ENCODE peak calls at places on chromosome 12, in five cellular contexts. P, G, H, B and S are unnamed samples. For H3K27me3, the result is how much of the 10 kb centered on the place peaks cover.

GRCh38 chr12:55974308-55974724 is 438 bp downstream of the RAB5B start:
- DNase-seq in G (no peak), H (peak), P (no peak), B (no peak), S (no peak)

GRCh38 chr12:89985935-89986334 is 277.3 kb upstream of the ATP2B1 start:
- DNase-seq in P (no peak), G (no peak), H (no peak), B (no peak), S (no peak)

GRCh38 chr12:67633708-67634107 is 14.8 kb upstream of the DYRK2 start:
- DNase-seq in B (no peak), G (no peak), H (peak), P (no peak), S (peak)

GRCh38 chr12:79508622-79509021 is 182.1 kb downstream of the PAWR start:
- DNase-seq in H (no peak), B (no peak), P (no peak), G (no peak), S (no peak)

GRCh38 chr12:67645571-67645970 is 3.0 kb upstream of the DYRK2 start:
- DNase-seq in G (no peak), P (no peak), B (no peak), H (no peak), S (no peak)

GRCh38 chr12:68956466-68956865 is 23.5 kb upstream of the CPM start:
- DNase-seq in H (no peak), P (no peak), B (no peak), G (no peak), S (no peak)

GRCh38 chr12:69682136-69682755 is 16.9 kb downstream of the BEST3 start:
- DNase-seq in G (no peak), H (no peak), B (no peak), P (no peak), S (no peak)

GRCh38 chr12:8527250-8528130 is 13.2 kb downstream of the CLEC4E start:
- DNase-seq in B (no peak), P (no peak), H (no peak), G (no peak), S (no peak)

GRCh38 chr12:7180685-7181084 is 8.8 kb upstream of the PEX5 start:
- DNase-seq in G (no peak), B (no peak), P (no peak), H (no peak), S (no peak)

GRCh38 chr12:58564721-58565120 is 355.6 kb downstream of the LRIG3 start:
- DNase-seq in G (no peak), P (no peak), H (no peak), B (no peak), S (no peak)

GRCh38 chr12:48827026-48827425 is 8.7 kb downstream of the CACNB3 start:
- DNase-seq in P (no peak), B (no peak), H (no peak), G (no peak), S (no peak)

GRCh38 chr12:67522222-67522621 is 126.3 kb upstream of the DYRK2 start:
- DNase-seq in B (no peak), H (no peak), G (no peak), P (no peak), S (no peak)

GRCh38 chr12:121812320-121812871 is 8.6 kb downstream of the SETD1B start:
- DNase-seq in G (no peak), H (peak), P (no peak), B (peak), S (peak)

GRCh38 chr12:5889381-5890047 is 55.5 kb downstream of the ANO2 start:
- DNase-seq in G (no peak), P (peak), H (no peak), B (no peak), S (no peak)

GRCh38 chr12:103855036-103855712 is 14.1 kb upstream of the NT5DC3 start:
- DNase-seq in P (no peak), G (no peak), H (no peak), B (no peak), S (no peak)

GRCh38 chr12:46368138-46368537 is 4.4 kb downstream of the SLC38A2 start:
- DNase-seq in P (no peak), B (no peak), G (no peak), H (no peak), S (no peak)

GRCh38 chr12:70849265-70849960 is 71.1 kb downstream of the PTPRR start:
- DNase-seq in G (no peak), P (peak), H (no peak), B (no peak), S (no peak)

GRCh38 chr12:76375939-76376338 is 27.7 kb upstream of the BBS10 start:
- DNase-seq in B (no peak), P (no peak), H (no peak), G (no peak), S (no peak)

GRCh38 chr12:121579981-121580868 is 598 bp downstream of the KDM2B start:
- DNase-seq in G (peak), P (no peak), H (peak), B (peak), S (peak)

GRCh38 chr12:55729592-55730446 is 1.0 kb upstream of the CD63 start:
- DNase-seq in P (peak), B (peak), H (peak), G (no peak), S (peak)

GRCh38 chr12:64611430-64612286 is 1.4 kb downstream of the RASSF3 start:
- DNase-seq in G (no peak), B (peak), P (no peak), H (peak), S (peak)

GRCh38 chr12:64609543-64610091 is 678 bp upstream of the RASSF3 start:
- DNase-seq in H (no peak), B (no peak), P (no peak), G (no peak), S (no peak)

GRCh38 chr12:64610660-64611429 is 550 bp downstream of the RASSF3 start:
- DNase-seq in G (no peak), B (peak), P (no peak), H (peak), S (peak)

GRCh38 chr12:64608901-64609542 is 1.3 kb upstream of the RASSF3 start:
- DNase-seq in B (no peak), G (no peak), P (peak), H (peak), S (peak)

DNA sequence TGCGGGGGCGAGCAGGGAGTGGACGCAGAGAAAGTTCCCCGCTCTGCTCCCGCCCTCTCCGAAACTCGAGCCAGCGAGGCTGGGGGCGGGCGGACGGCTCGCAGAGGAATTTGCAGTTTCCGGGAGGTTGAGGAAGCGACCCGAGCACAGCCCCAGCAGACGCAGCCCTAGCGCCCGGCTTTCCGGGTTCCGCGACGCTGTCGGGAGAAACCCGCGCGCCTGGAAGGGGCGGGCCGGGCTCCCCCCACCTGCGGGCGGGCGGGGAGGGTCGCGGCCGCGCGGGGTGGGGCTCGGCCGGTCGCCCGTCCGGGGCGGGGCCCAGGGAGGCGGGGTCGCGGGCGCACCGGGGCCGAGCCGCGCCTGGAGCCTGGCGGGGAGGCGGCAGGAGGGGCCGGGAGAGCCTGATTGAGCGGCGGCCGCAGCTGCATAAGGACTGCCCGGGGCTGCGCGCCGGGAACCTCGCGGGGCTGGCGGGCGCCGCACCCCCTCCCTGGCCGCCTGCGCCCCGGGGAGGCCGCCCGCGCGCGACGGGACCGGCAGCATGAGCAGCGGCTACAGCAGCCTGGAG is at the start of gene RASSF3:
- DNase-seq in P (peak), G (no peak), B (peak), H (peak), S (peak)
- TF ChIP-seq POLR2A in P (no peak), G (peak), B (peak), H (peak), S (peak)

GRCh38 chr12:111318450-111318849 is 50.4 kb downstream of the PHETA1 start:
- DNase-seq in P (no peak), B (no peak), H (no peak), G (no peak), S (no peak)

GRCh38 chr12:111322336-111323250 is 46.3 kb downstream of the PHETA1 start:
- DNase-seq in P (no peak), G (no peak), B (no peak), H (peak), S (no peak)

GRCh38 chr12:111319600-111320232 is 49.2 kb downstream of the PHETA1 start:
- DNase-seq in G (no peak), B (no peak), P (no peak), H (no peak), S (no peak)

GRCh38 chr12:111320233-111321050 is 48.5 kb downstream of the PHETA1 start:
- DNase-seq in H (no peak), G (no peak), P (no peak), B (no peak), S (no peak)

DNA sequence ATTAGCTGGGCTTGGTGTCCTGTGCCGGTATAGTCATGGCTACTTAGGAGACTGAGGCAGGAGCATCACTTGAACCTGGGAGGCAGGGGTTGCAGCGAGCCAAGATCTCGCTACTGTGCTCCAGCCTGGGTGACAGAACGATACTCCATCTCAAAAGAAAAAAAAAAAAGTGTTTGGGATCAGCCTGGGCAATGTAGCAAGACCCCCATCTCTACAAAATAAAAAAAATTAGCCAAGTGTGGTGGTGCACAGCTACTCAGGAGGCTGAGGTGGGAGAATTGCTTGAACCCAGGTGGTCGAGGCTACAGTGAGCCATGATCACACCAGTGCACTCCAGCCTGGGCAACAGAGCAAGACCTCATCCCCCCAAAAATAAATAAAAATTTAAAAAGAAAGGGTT is 47.6 kb downstream of the PHETA1 start:
- DNase-seq in H (no peak), P (no peak), G (no peak), B (no peak), S (no peak)
- H3K27me3 ChIP-seq in H (under half), P (under half), G (under half), B (under half), S (under half)

DNA sequence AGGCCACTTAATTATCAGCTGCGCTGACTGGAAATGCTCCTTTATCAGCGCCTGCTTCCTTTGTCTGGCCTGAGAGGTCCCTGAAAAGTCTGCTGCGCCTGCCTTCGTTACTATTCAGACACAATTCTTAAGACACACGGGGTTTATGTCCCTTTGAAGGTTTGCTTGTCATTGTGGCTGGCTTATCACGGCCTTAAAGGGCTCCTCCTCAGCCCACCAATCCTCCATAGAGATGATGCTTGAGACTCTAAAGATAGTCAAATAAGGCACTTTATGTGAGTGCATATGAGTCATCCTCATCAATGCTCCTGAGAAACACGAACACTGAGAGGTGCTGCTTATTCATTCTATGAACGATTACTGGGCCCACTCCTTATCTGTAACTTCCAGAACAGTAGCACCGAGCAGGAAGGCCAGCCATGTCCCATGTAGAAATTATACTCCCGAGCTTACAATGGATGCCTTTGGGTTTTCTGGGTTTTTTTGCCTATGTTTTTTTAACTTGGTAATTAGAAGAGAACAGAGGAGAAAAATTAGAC is 1268.2 kb upstream of the TMEM132C start:
- DNase-seq in B (no peak), H (no peak), P (no peak), G (no peak), S (no peak)
- H3K27ac ChIP-seq in B (no peak), H (no peak), P (no peak), G (no peak), S (no peak)

GRCh38 chr12:57087689-57088441 is 1.0 kb upstream of the NAB2 start:
- DNase-seq in B (peak), H (peak), P (peak), G (no peak), S (peak)

GRCh38 chr12:57086951-57087688 is 1.8 kb upstream of the NAB2 start:
- DNase-seq in H (peak), G (no peak), B (peak), P (peak), S (peak)

GRCh38 chr12:57089259-57090245 is 638 bp downstream of the NAB2 start:
- DNase-seq in P (no peak), B (peak), H (peak), G (no peak), S (peak)

GRCh38 chr12:57090456-57090855 is 1.5 kb downstream of the NAB2 start:
- DNase-seq in B (no peak), H (no peak), P (no peak), G (no peak), S (peak)

DNA sequence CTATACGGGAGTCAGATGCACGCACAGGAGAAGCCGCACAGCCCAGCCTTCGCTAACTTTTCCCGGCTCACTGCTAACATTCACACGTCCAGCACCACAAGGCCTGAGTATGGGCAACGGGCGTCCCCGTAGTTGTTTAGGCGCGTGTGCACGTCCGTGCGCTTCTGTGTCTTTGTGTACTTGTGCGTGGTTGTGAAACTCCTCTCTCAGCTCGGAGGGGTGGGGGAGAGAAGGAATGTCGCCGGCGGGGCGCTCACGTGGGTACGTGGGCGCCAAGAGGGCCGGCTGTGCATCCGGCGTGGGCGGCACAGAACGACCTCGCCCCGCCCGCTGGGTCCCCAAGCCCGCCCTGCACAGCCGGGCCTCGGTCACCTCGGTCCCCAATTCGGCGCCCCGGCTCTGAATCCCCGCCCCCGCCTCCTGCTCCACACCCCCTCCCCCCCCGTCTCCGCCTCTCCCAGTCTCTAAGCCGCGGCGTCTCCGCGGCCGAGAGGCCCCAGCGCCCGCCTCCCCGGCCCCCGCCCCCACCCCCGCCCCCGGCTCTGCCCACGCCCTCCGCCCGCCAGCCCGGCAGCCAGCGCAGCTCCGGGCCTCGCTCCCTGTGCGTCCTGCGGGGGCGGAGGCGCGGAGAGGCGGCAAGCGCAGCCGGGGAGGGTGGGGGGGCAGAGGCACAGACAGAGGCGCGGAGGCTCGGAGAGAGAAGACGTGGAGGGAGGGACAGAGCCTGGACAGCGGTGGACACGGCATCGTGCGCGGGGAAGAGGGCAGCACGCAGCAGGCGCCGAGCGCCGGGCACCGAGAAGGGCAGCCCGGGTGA is at the start of gene NAB2:
- DNase-seq in H (peak), G (no peak), P (peak), B (peak), S (peak)
- TF ChIP-seq POLR2A in H (peak), G (no peak), P (peak), B (peak), S (peak)

DNA sequence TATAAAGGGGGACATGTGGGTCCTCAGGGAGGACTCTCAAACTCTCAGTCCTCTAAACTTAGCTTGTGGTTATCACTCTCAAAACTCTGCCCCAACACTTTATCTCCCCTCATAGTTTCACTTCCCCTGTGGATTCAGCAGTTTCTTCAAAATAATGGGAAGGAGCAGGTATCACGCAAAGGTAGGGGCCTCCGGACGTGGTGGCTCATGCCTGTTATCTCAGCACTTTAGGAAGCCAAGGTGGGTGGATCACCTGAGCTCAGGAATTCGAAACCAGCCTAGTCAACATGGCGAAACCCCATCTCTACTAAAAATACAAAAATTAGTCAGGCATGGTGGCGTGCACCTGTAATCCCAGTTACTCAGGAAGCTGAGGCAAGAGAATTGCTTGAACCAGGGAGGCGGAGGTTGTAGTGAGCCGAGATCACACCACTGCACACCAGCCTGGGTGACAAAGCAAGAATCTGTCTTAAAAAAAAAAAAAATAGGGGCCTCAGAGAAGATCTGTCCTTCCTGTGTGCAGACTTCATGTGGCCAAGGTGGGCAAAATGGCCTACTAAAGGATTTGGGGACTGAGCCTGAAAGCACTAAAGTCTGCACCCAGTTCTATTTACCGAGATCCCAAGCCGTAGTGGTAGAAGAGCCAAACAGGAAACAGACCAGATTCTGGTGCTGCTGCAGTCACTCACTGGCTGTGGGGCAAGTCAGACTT is 6.4 kb downstream of the ITGB7 start:
- DNase-seq in H (no peak), G (no peak), B (no peak), P (no peak), S (peak)
- H3K27me3 ChIP-seq in H (under half), G (under half), B (under half), P (under half), S (under half)

GRCh38 chr12:120252071-120252906 is 13.2 kb downstream of the PXN start:
- DNase-seq in G (no peak), H (no peak), B (no peak), P (no peak), S (peak)
- H3K27ac ChIP-seq in G (no peak), H (no peak), B (peak), P (no peak), S (peak)

DNA sequence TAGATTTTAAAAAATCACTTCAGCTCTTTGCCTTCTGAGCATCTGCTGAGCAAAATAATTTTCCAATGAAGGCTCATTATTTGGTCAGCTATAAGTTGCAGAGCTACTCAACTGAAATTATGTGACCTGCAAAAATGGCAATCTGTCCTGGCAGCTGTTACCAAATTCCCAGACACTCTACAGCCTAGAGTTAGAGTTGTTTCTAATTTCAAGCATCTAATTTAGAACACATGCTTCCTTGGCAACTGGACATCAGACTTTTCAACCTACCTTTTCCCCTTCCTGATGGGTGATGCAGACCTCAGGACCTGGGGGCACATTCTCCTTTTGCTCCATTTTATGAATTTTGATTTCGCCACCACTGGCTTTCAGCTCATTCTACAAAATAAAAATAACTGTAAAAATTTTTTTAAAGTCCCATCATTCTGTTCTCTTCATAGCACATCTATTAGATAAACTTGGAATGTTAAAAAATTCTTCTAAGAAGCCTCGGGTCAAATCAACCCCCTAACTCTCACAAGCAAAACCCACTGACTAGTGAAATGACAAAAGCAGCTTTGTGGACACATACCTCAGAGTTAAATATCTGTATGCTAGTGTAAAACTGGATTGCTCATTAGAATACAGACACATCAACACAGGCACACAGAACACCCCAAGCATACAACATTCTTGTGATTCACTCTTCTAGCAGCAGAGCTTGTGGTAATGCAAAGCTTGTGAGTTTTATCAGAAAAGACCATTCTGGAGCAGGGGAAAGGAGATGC is 33.5 kb upstream of the CERS5 start:
- DNase-seq in H (no peak), G (no peak), B (no peak), P (no peak), S (no peak)
- TF ChIP-seq POLR2A in H (no peak), G (no peak), B (no peak), P (no peak), S (no peak)